ENCODE peak calls at places on chromosome 2, in four cellular contexts. O is K562, E is HL-60, D is GM12891. M is an unnamed sample.

GRCh38 chr2:118492335-118492734 is 355.1 kb downstream of the EN1 start:
- DNase-seq in O (no peak), D (no peak), E (no peak), M (no peak)

GRCh38 chr2:50014168-50014567 is 859.9 kb upstream of the FSHR start:
- DNase-seq in D (no peak), E (no peak), O (no peak), M (no peak)

GRCh38 chr2:30649828-30650227 is 157.4 kb downstream of the CAPN13 start:
- DNase-seq in D (no peak), O (no peak), E (no peak), M (no peak)

GRCh38 chr2:40433739-40434138 is 18.2 kb downstream of the SLC8A1 start:
- DNase-seq in D (no peak), O (no peak), E (no peak), M (no peak)

GRCh38 chr2:96556441-96557330 is 20.1 kb downstream of the ARID5A start:
- DNase-seq in E (peak), O (peak), D (no peak), M (no peak)

GRCh38 chr2:149080104-149080503 is 41.6 kb downstream of the LYPD6B start:
- DNase-seq in E (no peak), O (no peak), D (no peak), M (no peak)

GRCh38 chr2:196136151-196136550 is 35.2 kb downstream of the STK17B start:
- DNase-seq in D (no peak), E (no peak), O (no peak), M (no peak)

GRCh38 chr2:213238753-213239591 is 45.3 kb upstream of the SPAG16 start:
- DNase-seq in O (no peak), E (no peak), D (no peak), M (no peak)

GRCh38 chr2:74585406-74586182 is 31.1 kb downstream of the DOK1 start:
- DNase-seq in E (peak), D (no peak), O (peak), M (no peak)

GRCh38 chr2:26144953-26145680 is 27.8 kb upstream of the GAREM2 start:
- DNase-seq in O (peak), E (peak), D (peak), M (peak)

GRCh38 chr2:156321243-156321904 is 11.1 kb downstream of the NR4A2 start:
- DNase-seq in E (no peak), D (no peak), O (no peak), M (no peak)

GRCh38 chr2:24856791-24857211 is 63.2 kb downstream of the ADCY3 start:
- DNase-seq in E (no peak), D (no peak), O (no peak), M (no peak)

GRCh38 chr2:68753318-68753717 is 18.7 kb downstream of the ARHGAP25 start:
- DNase-seq in E (peak), D (no peak), O (no peak), M (no peak)

GRCh38 chr2:180125245-180125962 is 118.3 kb upstream of the CWC22 start:
- DNase-seq in E (peak), O (peak), D (peak), M (peak)

GRCh38 chr2:149799296-149799695 is 211.7 kb upstream of the MMADHC start:
- DNase-seq in D (no peak), E (no peak), O (no peak), M (no peak)

GRCh38 chr2:9630001-9630749 is 622 bp downstream of the YWHAQ start:
- DNase-seq in E (peak), D (peak), O (no peak), M (no peak)

DNA sequence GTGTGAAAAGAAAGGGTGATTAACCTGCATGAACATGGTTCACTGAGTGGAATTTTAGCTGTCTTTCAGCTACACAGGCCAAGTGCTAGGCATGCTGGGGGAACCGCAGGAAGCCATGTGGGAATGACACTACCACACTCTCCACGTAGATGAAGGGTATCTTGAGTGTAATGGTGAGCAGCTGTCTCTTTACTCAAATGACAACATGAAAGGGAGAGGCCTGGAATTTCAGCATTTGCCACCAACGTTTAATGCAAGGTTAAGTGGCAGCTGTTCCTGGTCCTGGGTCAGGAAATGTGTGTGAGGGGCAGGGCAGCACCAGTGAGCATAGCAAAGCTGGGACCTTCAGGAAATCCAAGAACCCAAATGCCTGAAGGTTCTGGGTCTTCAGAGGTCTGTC is 588.4 kb downstream of the SLC4A3 start:
- DNase-seq in O (no peak), D (no peak), E (no peak), M (no peak)
- TF ChIP-seq SPI1 in O (no peak), D (no peak), E (no peak), M (no peak)

DNA sequence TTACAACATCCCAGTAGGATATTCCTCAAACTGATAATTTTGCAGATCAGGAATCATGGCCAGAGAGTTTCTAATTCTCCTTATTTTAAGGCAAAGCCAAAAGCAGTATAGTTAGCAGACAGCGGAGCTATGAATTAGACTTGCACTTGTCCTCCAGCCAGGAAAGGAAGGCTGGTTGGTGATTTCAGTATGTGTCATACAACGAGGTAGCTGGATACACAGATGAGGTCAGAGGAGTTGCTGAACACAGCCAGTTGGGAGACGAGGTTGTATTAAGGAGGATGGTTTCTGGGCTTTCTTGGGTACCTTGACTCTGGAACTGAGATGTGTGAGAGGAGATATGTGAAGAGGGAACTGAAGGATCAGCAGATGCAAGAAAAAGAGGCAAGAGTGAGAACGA is 185.2 kb downstream of the SOX11 start:
- DNase-seq in D (no peak), O (no peak), E (no peak), M (no peak)
- TF ChIP-seq SPI1 in D (no peak), O (no peak), E (no peak), M (no peak)

DNA sequence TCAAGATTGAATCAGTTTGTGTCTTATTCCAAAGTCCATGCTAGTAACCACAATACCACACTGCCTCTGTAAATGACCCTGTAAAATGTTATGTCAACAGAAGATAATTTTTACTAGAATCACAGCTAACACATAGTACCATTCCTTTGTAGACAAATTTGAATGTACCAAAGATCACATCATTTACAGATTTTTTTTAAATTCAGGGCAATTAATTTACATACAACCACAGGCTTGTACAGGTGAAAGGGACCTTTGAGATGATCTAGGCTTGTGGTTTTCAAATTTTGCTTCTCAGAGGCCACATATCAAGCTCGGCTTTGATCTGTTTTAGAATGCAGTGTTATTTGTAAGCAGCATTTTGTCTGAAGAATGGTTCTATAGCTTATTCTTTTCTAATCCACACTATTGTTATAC is 63.8 kb upstream of the PPM1B start:
- DNase-seq in D (no peak), E (no peak), O (no peak), M (no peak)
- TF ChIP-seq SPI1 in D (no peak), E (no peak), O (no peak), M (no peak)

DNA sequence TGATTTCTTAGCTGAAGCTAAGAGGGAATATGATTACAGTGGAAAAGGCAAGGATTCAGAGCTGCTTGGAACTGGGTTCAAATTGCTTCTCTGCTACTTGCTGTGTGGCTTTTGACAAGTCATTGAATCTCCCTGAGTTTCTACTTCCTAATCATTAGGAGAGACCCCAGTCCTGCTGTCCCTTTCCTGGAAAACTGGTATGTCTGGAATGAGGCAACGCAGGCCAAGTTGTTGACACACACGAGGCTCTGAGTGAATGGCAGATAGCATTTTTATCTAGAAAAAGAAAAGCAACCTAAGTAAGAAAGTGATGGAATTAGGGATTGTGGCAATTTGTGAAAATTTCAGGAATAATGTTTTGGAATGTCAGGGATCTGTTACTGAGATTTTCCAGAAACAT is 123.6 kb downstream of the LPIN1 start:
- DNase-seq in D (no peak), E (no peak), O (no peak), M (no peak)
- TF ChIP-seq SPI1 in D (no peak), E (no peak), O (no peak), M (no peak)

GRCh38 chr2:105744909-105745853 is at the start of gene NCK2:
- DNase-seq in O (peak), E (no peak), D (peak), M (no peak)

GRCh38 chr2:105747254-105747909 is 2.7 kb downstream of the NCK2 start:
- DNase-seq in D (no peak), O (no peak), E (no peak), M (no peak)

GRCh38 chr2:105744091-105744908 is 412 bp upstream of the NCK2 start:
- DNase-seq in O (peak), E (peak), D (peak), M (no peak)

GRCh38 chr2:105747997-105748396 is 3.3 kb downstream of the NCK2 start:
- DNase-seq in E (no peak), D (no peak), O (no peak), M (no peak)

DNA sequence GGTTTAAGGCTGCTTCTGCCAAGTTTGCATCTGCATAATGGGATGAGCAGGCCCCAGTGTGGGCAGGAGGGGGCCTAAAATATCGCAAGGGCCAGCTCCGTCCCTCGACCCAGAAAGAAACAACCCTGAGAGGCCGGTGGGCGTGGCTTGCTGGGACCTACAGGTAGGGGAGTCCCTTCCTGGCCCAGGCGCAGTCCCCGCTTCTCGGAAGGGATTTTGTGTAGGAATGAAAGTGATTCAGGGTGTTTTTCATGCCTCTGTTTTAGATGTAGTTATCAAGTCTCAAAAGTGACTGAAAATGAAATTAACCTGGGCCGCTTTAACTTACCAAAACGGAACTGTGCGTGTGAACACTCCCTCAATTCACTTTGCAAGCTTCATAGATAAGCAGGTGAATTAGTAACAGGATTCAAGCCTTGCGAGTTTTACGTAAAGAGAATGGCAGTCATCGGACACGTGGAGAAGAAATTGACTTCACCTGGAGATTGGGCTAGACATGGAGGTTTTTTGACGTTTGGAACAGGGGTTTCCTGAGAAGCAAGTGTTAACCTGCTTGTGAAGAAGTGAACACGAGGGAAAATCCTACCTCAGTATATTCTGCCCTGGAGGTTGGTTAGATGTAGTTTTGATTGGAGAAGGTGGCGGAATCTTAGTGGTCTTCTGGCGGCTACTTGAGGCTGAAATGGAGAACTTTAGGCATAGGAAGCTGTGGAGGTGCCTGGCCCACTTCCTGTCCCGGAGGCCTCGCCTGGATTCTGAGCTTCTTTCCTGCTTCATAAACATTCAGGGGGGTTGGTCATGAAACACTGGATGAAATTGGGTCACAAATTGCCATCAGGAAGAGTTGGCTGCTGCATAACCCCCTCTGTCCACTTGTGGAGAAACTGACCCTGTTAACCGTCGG is 1.7 kb downstream of the NCK2 start:
- DNase-seq in O (peak), D (peak), E (peak), M (peak)
- TF ChIP-seq SPI1 in O (no peak), D (peak), E (peak), M (peak)

GRCh38 chr2:238988752-238989151 is 140.9 kb downstream of the TWIST2 start:
- DNase-seq in E (no peak), O (no peak), D (no peak), M (no peak)
- TF ChIP-seq SPI1 in E (no peak), O (no peak), D (no peak), M (no peak)

DNA sequence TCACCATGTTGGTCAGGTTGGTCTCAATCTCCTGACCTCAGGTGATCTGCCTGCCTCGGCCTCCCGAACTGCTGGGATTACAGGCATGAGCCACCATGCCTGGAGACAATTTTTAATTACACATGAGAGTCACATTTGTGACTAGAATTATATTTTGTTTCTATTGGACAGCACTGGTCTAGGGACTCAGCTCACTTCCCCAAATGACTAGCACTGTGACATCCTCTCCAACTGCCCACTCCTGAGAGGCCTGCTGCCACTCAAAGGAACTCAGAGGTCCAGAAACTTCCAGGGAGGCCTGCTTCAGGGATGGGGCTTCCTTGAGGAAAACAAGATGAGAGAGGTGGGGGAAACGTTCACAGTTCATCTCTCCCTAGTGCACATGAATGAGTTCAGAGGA is 29.5 kb downstream of the TMEM163 start:
- DNase-seq in O (no peak), E (no peak), D (no peak), M (no peak)
- TF ChIP-seq SPI1 in O (no peak), E (no peak), D (peak), M (peak)

DNA sequence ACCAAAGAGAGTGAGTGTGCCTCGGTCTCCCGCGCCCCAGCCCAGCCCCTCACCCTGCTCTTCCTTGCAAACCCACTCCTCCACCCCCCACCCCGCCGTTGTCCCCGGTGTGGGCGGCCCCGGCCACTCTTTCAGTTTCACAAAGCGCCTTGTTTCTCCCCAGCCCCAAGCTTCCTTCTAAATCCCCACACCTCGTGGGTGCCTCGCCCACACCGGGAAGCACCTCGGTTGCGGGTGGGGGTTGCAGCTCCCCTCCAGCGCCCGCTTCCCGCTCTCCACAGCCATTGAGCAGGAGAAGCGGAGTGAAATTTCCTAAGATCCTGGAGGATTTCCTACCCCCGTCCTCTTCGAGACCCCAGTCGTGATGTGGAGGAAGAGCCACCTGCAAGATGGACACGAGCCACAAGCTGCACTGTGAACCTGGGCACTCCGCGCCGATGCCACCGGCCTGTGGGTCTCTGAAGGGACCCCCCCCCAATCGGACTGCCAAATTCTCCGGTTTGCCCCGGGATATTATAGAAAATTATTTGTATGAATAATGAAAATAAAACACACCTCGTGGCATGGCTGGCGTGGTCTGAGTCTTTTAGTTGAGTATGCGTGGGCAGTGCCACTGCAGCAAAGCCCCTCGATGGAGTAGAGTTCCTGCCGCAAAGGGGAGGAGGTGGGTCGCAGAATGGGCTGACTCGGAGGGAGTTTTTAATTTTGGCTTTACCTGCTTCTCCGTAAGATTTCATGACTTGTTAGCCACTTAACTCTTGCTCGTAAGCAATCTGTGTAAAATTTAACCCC is 848 bp downstream of the TMSB10 start:
- DNase-seq in O (peak), D (no peak), E (no peak), M (no peak)
- TF ChIP-seq SPI1 in O (no peak), D (no peak), E (no peak), M (no peak)

M was measured in GM12878.